ENCODE peak calls at places on chromosomes 11 and 22, in seven cellular contexts. J is anterior cingulate cortex; G is stimulated activated CD4-positive, alpha-beta T cell treated with anti-CD3 and anti-CD28 coated beads, TNF-alpha, amount 100 ng/mL, for 24 hours; C is endothelial cell; S is retina; W is HS-27A; F is epithelial cell of prostate. D is an unnamed sample.

GRCh38 chr11:45580399-45580798 is 85.0 kb downstream of the CHST1 start:
- DNase-seq in J (no peak), G (no peak), C (peak), S (no peak), W (peak), F (no peak), D (no peak)

GRCh38 chr11:10125522-10126133 is 168.4 kb downstream of the SBF2 start:
- DNase-seq in J (no peak), G (no peak), C (no peak), S (no peak), W (no peak), F (no peak), D (no peak)

GRCh38 chr11:95104916-95105315 is 15.3 kb downstream of the ENDOD1 start:
- DNase-seq in J (no peak), G (no peak), C (no peak), S (no peak), W (no peak), F (no peak), D (no peak)

GRCh38 chr11:69914286-69915150 is 95.3 kb upstream of the FGF3 start:
- DNase-seq in J (no peak), G (no peak), C (no peak), S (no peak), W (no peak), F (no peak), D (peak)

GRCh38 chr11:78414321-78415051 is 3.1 kb downstream of the GAB2 start:
- DNase-seq in J (no peak), G (no peak), C (no peak), S (no peak), W (no peak), F (no peak), D (no peak)

GRCh38 chr11:2527621-2528291 is 82.9 kb downstream of the KCNQ1 start:
- DNase-seq in J (no peak), G (no peak), C (no peak), S (no peak), W (no peak), F (no peak), D (peak)

GRCh38 chr11:130649749-130650275 is 201.4 kb downstream of the ADAMTS15 start:
- DNase-seq in J (no peak), G (no peak), C (no peak), S (no peak), W (no peak), F (no peak), D (no peak)

GRCh38 chr22:45928726-45929359 is 48.1 kb downstream of the WNT7B start:
- DNase-seq in J (no peak), G (no peak), C (no peak), S (no peak), W (no peak), F (no peak), D (no peak)

GRCh38 chr11:65560555-65561418 is 2.6 kb upstream of the LTBP3 start:
- DNase-seq in J (peak), G (no peak), C (no peak), S (peak), W (no peak), F (no peak), D (peak)

GRCh38 chr11:19912206-19913118 is 199.8 kb downstream of the NAV2 start:
- DNase-seq in J (no peak), G (no peak), C (no peak), S (no peak), W (no peak), F (no peak), D (no peak)

GRCh38 chr11:30960387-30960992 is 374.3 kb upstream of the MPPED2 start:
- DNase-seq in J (peak), G (no peak), C (no peak), S (peak), W (no peak), F (peak), D (no peak)

GRCh38 chr11:26571861-26572654 is at the start of gene MUC15:
- DNase-seq in J (no peak), G (no peak), C (no peak), S (no peak), W (no peak), F (no peak), D (no peak)

GRCh38 chr11:85776951-85777602 is 33.9 kb downstream of the SYTL2 start:
- DNase-seq in J (peak), G (no peak), C (no peak), S (no peak), W (no peak), F (no peak), D (no peak)

GRCh38 chr11:26286472-26287066 is 45.4 kb upstream of the ANO3 start:
- DNase-seq in J (peak), G (no peak), C (peak), S (peak), W (no peak), F (no peak), D (no peak)

GRCh38 chr11:8917157-8917820 is 6.3 kb downstream of the AKIP1 start:
- DNase-seq in J (no peak), G (no peak), C (no peak), S (no peak), W (peak), F (no peak), D (no peak)

GRCh38 chr11:133955945-133956421 is 785 bp downstream of the IGSF9B start:
- DNase-seq in J (no peak), G (no peak), C (no peak), S (peak), W (no peak), F (no peak), D (no peak)

GRCh38 chr11:100573911-100574513 is 113.1 kb upstream of the ARHGAP42 start:
- DNase-seq in J (no peak), G (no peak), C (no peak), S (no peak), W (no peak), F (no peak), D (no peak)

GRCh38 chr11:129215506-129216245 is 23.6 kb upstream of the ARHGAP32 start:
- DNase-seq in J (no peak), G (no peak), C (no peak), S (no peak), W (no peak), F (no peak), D (no peak)

GRCh38 chr11:79208126-79208525 is 232.7 kb downstream of the TENM4 start:
- DNase-seq in J (no peak), G (no peak), C (no peak), S (no peak), W (no peak), F (no peak), D (no peak)